ENCODE peak calls at places on chromosomes 7 and 10, in six cellular contexts. B, Y, C, Q, F and D are unnamed samples. For H3K36me3, the result is how much of the 10 kb centered on the place peaks cover.

GRCh38 chr7:42805601-42806000 is 106.3 kb downstream of the C7orf25 start:
- DNase-seq in Y (no peak), C (no peak), B (no peak), Q (no peak), F (no peak), D (no peak)

GRCh38 chr10:102988404-102989314 is 70.6 kb downstream of the CNNM2 start:
- DNase-seq in B (no peak), C (no peak), Y (no peak), F (no peak), Q (no peak), D (no peak)

GRCh38 chr7:38007096-38007495 is 86.7 kb downstream of the EPDR1 start:
- DNase-seq in B (no peak), C (no peak), F (no peak), Q (no peak), Y (no peak), D (no peak)

GRCh38 chr10:102159051-102159597 is 6.9 kb downstream of the NOLC1 start:
- DNase-seq in B (no peak), Y (no peak), Q (no peak), F (no peak), C (no peak), D (no peak)

GRCh38 chr7:100435401-100436304 is 644 bp downstream of the PPP1R35 start:
- DNase-seq in F (no peak), C (no peak), Q (peak), B (peak), Y (no peak), D (peak)

GRCh38 chr10:127907411-127908105 is 655 bp downstream of the PTPRE start:
- DNase-seq in Y (no peak), Q (no peak), C (peak), B (peak), F (peak), D (peak)

GRCh38 chr7:120814518-120814917 is 43.4 kb downstream of the TSPAN12 start:
- DNase-seq in B (no peak), Q (no peak), F (no peak), Y (no peak), C (no peak), D (no peak)

GRCh38 chr10:87956055-87956454 is 92.6 kb downstream of the PTEN start:
- DNase-seq in B (no peak), F (no peak), Y (no peak), Q (no peak), C (no peak), D (no peak)

GRCh38 chr7:101673951-101674350 is 44.9 kb upstream of the MYL10 start:
- DNase-seq in F (no peak), B (no peak), Y (no peak), C (no peak), Q (no peak), D (no peak)

GRCh38 chr7:77525231-77525630 is 11.9 kb upstream of the PTPN12 start:
- DNase-seq in Y (no peak), F (no peak), Q (no peak), B (no peak), C (no peak), D (no peak)

GRCh38 chr10:43126759-43127424 is 11.4 kb upstream of the CSGALNACT2 start:
- DNase-seq in Y (no peak), B (no peak), Q (peak), F (peak), C (peak), D (no peak)

GRCh38 chr7:2257651-2258050 is 15.6 kb downstream of the NUDT1 start:
- DNase-seq in B (no peak), Q (no peak), F (no peak), Y (no peak), C (no peak), D (no peak)
- H3K36me3 ChIP-seq in B (under half), Q (under half), F (under half), Y (under half), C (under half), D (under half)

GRCh38 chr7:87332321-87332720 is 13.1 kb upstream of the CROT start:
- DNase-seq in B (no peak), F (no peak), Y (no peak), Q (no peak), C (no peak), D (no peak)
- H3K27ac ChIP-seq in B (no peak), F (no peak), Y (no peak), Q (no peak), C (no peak), D (no peak)

DNA sequence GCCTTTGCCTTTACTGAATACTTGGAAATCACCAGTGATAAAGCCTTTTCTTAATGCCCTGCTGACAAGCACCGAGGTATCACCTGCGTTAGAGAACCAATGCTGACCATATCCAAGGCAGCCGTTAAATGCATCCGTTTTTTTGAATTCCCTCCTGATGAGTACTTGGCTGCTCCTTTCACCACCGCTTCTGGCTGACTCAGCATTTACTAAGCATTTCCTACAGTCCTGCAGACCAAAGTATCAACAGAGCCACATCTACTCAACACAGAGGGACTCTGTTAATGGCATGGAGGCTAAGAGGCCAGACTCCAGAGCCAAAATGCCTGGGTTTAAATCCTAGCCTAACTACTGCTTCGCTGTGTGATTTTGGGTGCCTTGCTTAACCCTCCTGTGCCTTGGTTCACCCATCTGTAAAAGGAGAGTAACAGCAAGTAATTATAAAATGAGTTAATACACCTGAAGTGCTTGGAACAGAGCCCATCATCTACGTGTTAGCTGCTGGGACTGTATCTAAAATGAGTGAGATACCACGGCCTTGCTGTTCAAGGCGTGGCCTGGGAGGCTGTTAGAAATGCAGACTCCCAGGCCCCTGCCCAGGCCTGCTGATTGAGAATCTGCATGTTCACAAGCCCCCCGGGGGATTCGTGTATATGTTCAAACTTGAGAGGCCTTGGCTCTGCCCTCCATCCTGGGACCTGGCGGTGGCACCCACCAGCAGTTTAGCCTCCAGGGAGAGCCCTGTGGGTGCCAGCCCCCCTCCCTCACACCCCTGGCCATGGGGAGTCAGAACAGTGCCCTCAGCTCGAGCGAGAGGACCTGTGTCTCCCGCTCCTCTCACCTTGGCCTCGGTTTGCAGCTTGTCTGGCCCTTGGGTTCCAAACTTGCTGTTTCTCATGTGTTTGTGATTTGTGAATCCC is 30.8 kb upstream of the EFCAB10 start:
- DNase-seq in C (no peak), B (no peak), Q (no peak), F (no peak), Y (no peak), D (no peak)
- H3K4me3 ChIP-seq in C (no peak), B (no peak), Q (no peak), F (no peak), Y (no peak), D (no peak)

DNA sequence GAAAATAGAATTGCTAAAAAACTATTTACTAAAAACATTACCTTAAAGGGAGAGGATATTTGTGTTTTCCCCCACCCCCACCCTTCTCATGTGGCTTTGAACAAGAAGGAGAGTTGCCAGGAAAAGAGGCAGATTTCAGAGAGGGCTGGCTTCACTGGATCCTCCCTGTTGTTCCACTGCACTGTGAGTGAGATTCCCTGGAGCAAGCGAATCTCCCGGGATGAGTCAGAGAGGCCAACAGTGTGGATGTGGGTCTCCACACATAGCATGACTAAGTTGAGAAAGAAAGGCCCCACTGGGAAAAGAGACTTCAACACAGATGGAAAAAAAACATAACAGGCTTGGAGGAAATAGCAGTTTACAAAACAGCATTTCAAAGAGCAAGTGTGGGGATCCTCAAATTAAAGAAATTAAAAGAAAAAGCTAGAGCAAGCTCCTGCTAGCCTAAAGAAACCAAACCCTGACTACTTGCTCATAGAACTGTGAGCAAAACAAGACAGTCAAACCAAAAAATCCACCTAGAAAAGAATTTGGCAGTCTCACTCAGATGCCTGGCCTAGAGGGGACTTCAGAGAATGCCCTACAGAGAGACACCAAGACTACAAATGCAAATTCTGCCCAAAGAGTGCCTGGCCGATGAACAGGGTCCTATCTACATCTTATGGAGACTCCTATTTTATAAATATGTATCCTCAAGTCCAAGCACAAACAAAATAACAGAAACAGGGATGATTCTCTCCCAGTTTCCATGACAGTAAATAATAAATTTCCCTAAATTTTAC is 3.4 kb downstream of the CAV1 start:
- DNase-seq in C (peak), B (no peak), F (no peak), Y (peak), Q (peak), D (peak)
- H3K36me3 ChIP-seq in C (under half), B (under half), F (under half), Y (under half), Q (under half), D (under half)

DNA sequence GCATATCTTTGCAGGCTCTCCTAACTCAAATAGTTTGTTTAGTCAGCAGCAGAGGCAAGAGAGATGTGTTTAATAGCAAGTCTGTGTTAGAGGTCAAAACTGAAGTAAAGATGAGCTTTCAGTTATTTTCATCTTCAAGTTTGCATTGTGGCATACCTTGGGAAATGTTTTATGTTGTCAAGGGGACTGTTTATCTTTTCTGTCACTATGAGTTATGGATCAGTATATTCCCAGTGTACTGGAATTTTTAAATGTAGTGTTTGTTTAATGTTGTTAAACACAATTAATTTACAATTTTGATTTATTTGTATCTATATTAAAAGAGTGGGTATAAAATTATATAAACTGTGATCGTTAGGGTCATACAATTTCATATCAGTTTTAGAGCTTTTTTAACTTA is 169.7 kb upstream of the PPP1R3A start:
- DNase-seq in Y (no peak), C (no peak), B (no peak), Q (no peak), F (no peak), D (no peak)
- H3K27ac ChIP-seq in Y (peak), C (no peak), B (no peak), Q (no peak), F (peak), D (no peak)

GRCh38 chr7:307970-308369 is 18.0 kb downstream of the FOXL3 start:
- DNase-seq in Y (no peak), Q (no peak), B (no peak), F (no peak), C (no peak), D (no peak)
- H3K4me3 ChIP-seq in Y (no peak), Q (no peak), B (no peak), F (no peak), C (no peak), D (no peak)